ENCODE peak calls at places on chromosome 18, in nine cellular contexts. P is iPS-NIHi11; Z is NCI-H146; J is stimulated activated CD4-positive, alpha-beta T cell treated with anti-CD3 and anti-CD28 coated beads, Interleukin-2, amount 100 ng/mL, for 24 hours; I is smooth muscle cell of the brain vasculature; V is germinal center; F is mesenchymal stem cell; M is SW480; O is NCI-H526 treated with DMSO at 0.1 percent for 48 hours. E is an unnamed sample.
A peak's percentile ranks its signal among the peaks of the same experiment; 100 is the strongest.

GRCh38 chr18:74376523-74376922 is 60.9 kb downstream of the C18orf63 start:
- DNase-seq in Z (no peak), F (no peak), J (no peak), O (no peak), P (no peak), V (no peak), M (no peak), I (no peak), E (no peak)

GRCh38 chr18:46466236-46467160 is 190.5 kb downstream of the LOXHD1 start:
- DNase-seq in V (no peak), P (peak; percentile 63), J (no peak), O (no peak), I (no peak), M (no peak), F (no peak), Z (no peak), E (no peak)

GRCh38 chr18:215448-216010 is 52.3 kb downstream of the THOC1 start:
- DNase-seq in J (no peak), I (no peak), Z (no peak), M (no peak), V (no peak), P (no peak), F (no peak), O (no peak), E (no peak)

GRCh38 chr18:75159238-75159518 is 49.8 kb downstream of the PTGR3 start:
- DNase-seq in P (no peak), F (no peak), Z (no peak), I (no peak), J (no peak), V (no peak), O (no peak), M (no peak), E (no peak)

GRCh38 chr18:41170346-41170745 is 784.7 kb upstream of the PIK3C3 start:
- DNase-seq in P (no peak), O (no peak), Z (peak; percentile 9), J (no peak), F (peak; percentile 24), M (no peak), I (no peak), V (no peak), E (no peak)

GRCh38 chr18:35097763-35098162 is 56.5 kb downstream of the MAPRE2 start:
- DNase-seq in Z (no peak), J (no peak), F (no peak), O (no peak), M (no peak), P (no peak), V (no peak), I (no peak), E (no peak)

GRCh38 chr18:75635096-75635495 is 207.6 kb upstream of the SMIM21 start:
- DNase-seq in Z (no peak), J (no peak), I (no peak), P (no peak), O (peak; percentile 4), V (no peak), M (no peak), F (no peak), E (no peak)

GRCh38 chr18:11752116-11752911 is 63.2 kb downstream of the GNAL start:
- DNase-seq in O (no peak), I (no peak), M (no peak), Z (no peak), V (no peak), F (peak; percentile 48), P (peak; percentile 73), J (peak; percentile 13), E (no peak)

GRCh38 chr18:51506811-51507210 is 309.3 kb upstream of the MEX3C start:
- DNase-seq in P (no peak), Z (no peak), O (no peak), J (no peak), M (no peak), V (no peak), I (no peak), F (peak; percentile 55), E (no peak)

GRCh38 chr18:69898241-69898861 is 49.3 kb downstream of the CD226 start:
- DNase-seq in J (peak; percentile 36), P (no peak), O (no peak), M (no peak), V (no peak), I (no peak), F (no peak), Z (no peak), E (no peak)

GRCh38 chr18:10406172-10406663 is 48.2 kb upstream of the APCDD1 start:
- DNase-seq in I (no peak), O (no peak), P (no peak), F (no peak), M (no peak), J (no peak), Z (peak; percentile 100), V (no peak), E (no peak)

GRCh38 chr18:75215663-75216062 is 5.1 kb downstream of the TSHZ1 start:
- DNase-seq in O (peak; percentile 70), Z (peak; percentile 59), V (no peak), M (no peak), F (no peak), P (no peak), I (no peak), J (no peak), E (no peak)

GRCh38 chr18:31723998-31724711 is 36.5 kb downstream of the SLC25A52 start:
- DNase-seq in P (no peak), M (no peak), V (peak; percentile 13), F (no peak), Z (peak; percentile 44), O (no peak), I (no peak), J (peak; percentile 2), E (no peak)

GRCh38 chr18:67661555-67661954 is 145.0 kb upstream of the DSEL start:
- DNase-seq in I (no peak), O (no peak), J (no peak), P (no peak), Z (no peak), F (no peak), V (no peak), M (no peak), E (no peak)

GRCh38 chr18:30358545-30358944 is 684.0 kb downstream of the DSC3 start:
- DNase-seq in I (no peak), O (peak; percentile 86), Z (no peak), V (no peak), M (peak; percentile 1), P (no peak), J (no peak), F (peak; percentile 60), E (no peak)

GRCh38 chr18:68796936-68797690 is 767 bp upstream of the CCDC102B start:
- DNase-seq in M (no peak), Z (peak; percentile 47), O (no peak), I (peak; percentile 75), J (no peak), P (no peak), F (peak; percentile 87), V (no peak), E (no peak)

GRCh38 chr18:55338955-55339662 is 248.9 kb downstream of the TCF4 start:
- DNase-seq in V (no peak), I (no peak), P (no peak), Z (no peak), J (no peak), M (no peak), O (no peak), F (peak; percentile 19), E (no peak)

GRCh38 chr18:9188359-9189231 is 52.0 kb downstream of the ANKRD12 start:
- DNase-seq in Z (no peak), V (no peak), M (no peak), P (no peak), F (no peak), O (no peak), I (no peak), J (no peak), E (no peak)

GRCh38 chr18:9419956-9420631 is 55.2 kb upstream of the RALBP1 start:
- DNase-seq in P (no peak), J (no peak), Z (no peak), M (no peak), V (no peak), O (no peak), I (no peak), F (peak; percentile 33), E (no peak)

GRCh38 chr18:9139400-9140039 is 2.9 kb downstream of the ANKRD12 start:
- DNase-seq in O (no peak), F (no peak), P (no peak), I (no peak), J (no peak), V (no peak), M (no peak), Z (no peak), E (peak; percentile 30)

GRCh38 chr18:9082763-9083510 is 19.6 kb upstream of the NDUFV2 start:
- DNase-seq in Z (no peak), P (no peak), J (peak; percentile 38), I (no peak), F (no peak), V (no peak), M (no peak), O (no peak), E (no peak)

GRCh38 chr18:57015036-57015805 is 131.7 kb upstream of the BOD1L2 start:
- DNase-seq in M (no peak), O (peak; percentile 23), F (no peak), J (no peak), I (no peak), V (no peak), Z (no peak), P (no peak), E (no peak)

GRCh38 chr18:80159713-80160636 is 50.9 kb downstream of the ADNP2 start:
- DNase-seq in Z (no peak), J (peak; percentile 61), V (peak; percentile 65), M (no peak), F (no peak), I (no peak), O (no peak), P (peak; percentile 67), E (no peak)

GRCh38 chr18:36066001-36066400 is 1.4 kb downstream of the RPRD1A start:
- DNase-seq in Z (no peak), M (peak; percentile 0), J (no peak), P (no peak), V (no peak), O (no peak), F (peak; percentile 60), I (no peak), E (peak; percentile 22)

GRCh38 chr18:58307441-58307840 is 263.4 kb downstream of the NEDD4L start:
- DNase-seq in P (no peak), V (no peak), Z (no peak), J (no peak), M (no peak), F (no peak), O (no peak), I (no peak), E (no peak)

GRCh38 chr18:51614967-51615571 is 417.6 kb upstream of the MEX3C start:
- DNase-seq in I (no peak), P (no peak), M (no peak), V (no peak), O (no peak), F (no peak), J (no peak), Z (peak; percentile 20), E (no peak)

GRCh38 chr18:28494151-28494550 is 317.2 kb upstream of the CDH2 start:
- DNase-seq in I (no peak), F (peak; percentile 76), P (no peak), O (no peak), M (no peak), J (no peak), Z (no peak), V (no peak), E (no peak)

GRCh38 chr18:70039186-70039585 is 91.5 kb upstream of the CD226 start:
- DNase-seq in J (no peak), I (no peak), F (no peak), V (no peak), O (no peak), Z (no peak), M (no peak), P (no peak), E (no peak)

GRCh38 chr18:10041180-10041579 is 127.4 kb downstream of the VAPA start:
- DNase-seq in I (no peak), O (no peak), F (peak; percentile 98), J (no peak), P (no peak), V (no peak), Z (no peak), M (no peak), E (no peak)

GRCh38 chr18:9952633-9953416 is 39.0 kb downstream of the VAPA start:
- DNase-seq in J (no peak), F (peak; percentile 51), P (no peak), Z (no peak), V (no peak), M (no peak), I (no peak), O (no peak), E (no peak)

GRCh38 chr18:46069524-46069923 is 2.5 kb downstream of the PSTPIP2 start:
- DNase-seq in M (no peak), O (no peak), F (no peak), V (no peak), J (no peak), P (no peak), I (no peak), Z (no peak), E (no peak)

E was measured in NAMALWA.